ENCODE peak calls at places on chromosomes 13 and 19, in five cellular contexts. E is stomach, K is HEK293T, S is retinal pigment epithelial cell, G is GM04504. V is an unnamed sample.

GRCh38 chr13:66803013-66803739 is 427.0 kb downstream of the PCDH9 start:
- DNase-seq in E (no peak), K (peak), S (no peak), G (no peak), V (no peak)

GRCh38 chr13:114067381-114067885 is 65.0 kb downstream of the RASA3 start:
- DNase-seq in E (no peak), K (no peak), S (no peak), G (peak), V (no peak)

GRCh38 chr13:79155883-79156282 is 250.2 kb downstream of the RBM26 start:
- DNase-seq in E (no peak), K (no peak), S (no peak), G (no peak), V (no peak)

GRCh38 chr13:36530050-36530789 is 97.9 kb downstream of the CCNA1 start:
- DNase-seq in E (no peak), K (no peak), S (peak), G (no peak), V (no peak)

GRCh38 chr19:17468302-17469091 is 1.8 kb upstream of the SLC27A1 start:
- DNase-seq in E (peak), K (no peak), S (no peak), G (no peak), V (no peak)

GRCh38 chr13:113724016-113724758 is 34.8 kb upstream of the TMEM255B start:
- DNase-seq in E (no peak), K (no peak), S (no peak), G (no peak), V (no peak)

GRCh38 chr13:68727788-68728187 is 1379.8 kb upstream of the ATXN8OS start:
- DNase-seq in E (no peak), K (no peak), S (no peak), G (no peak), V (no peak)

GRCh38 chr13:50130686-50131051 is 115.4 kb downstream of the KCNRG start:
- DNase-seq in E (no peak), K (no peak), S (no peak), G (peak), V (no peak)

GRCh38 chr19:1491114-1491848 is at the start of gene REEP6:
- DNase-seq in E (no peak), K (no peak), S (no peak), G (no peak), V (no peak)

GRCh38 chr19:7706188-7706530 is 4.2 kb upstream of the FCER2 start:
- DNase-seq in E (no peak), K (no peak), S (no peak), G (no peak), V (no peak)

GRCh38 chr13:50998326-50998725 is 88.7 kb downstream of the RNASEH2B start:
- DNase-seq in E (no peak), K (no peak), S (no peak), G (no peak), V (no peak)

GRCh38 chr13:46181799-46182490 is at the start of gene LCP1:
- DNase-seq in E (peak), K (no peak), S (no peak), G (no peak), V (no peak)

GRCh38 chr13:81142306-81142999 is 801.5 kb upstream of the SPRY2 start:
- DNase-seq in E (no peak), K (no peak), S (no peak), G (no peak), V (no peak)

GRCh38 chr13:26051231-26052135 is at the start of gene SHISA2:
- DNase-seq in E (peak), K (peak), S (no peak), G (no peak), V (peak)

GRCh38 chr13:30607908-30608307 is 9.8 kb upstream of the USPL1 start:
- DNase-seq in E (peak), K (no peak), S (no peak), G (no peak), V (no peak)

GRCh38 chr13:26518433-26519084 is 38.9 kb upstream of the WASF3 start:
- DNase-seq in E (no peak), K (no peak), S (no peak), G (no peak), V (no peak)

GRCh38 chr19:45981350-45981749 is 7.7 kb upstream of the NOVA2 start:
- DNase-seq in E (no peak), K (no peak), S (no peak), G (no peak), V (no peak)